ENCODE peak calls at places on chromosomes 16 and 17, in six cellular contexts. P is stimulated activated CD8-positive, alpha-beta memory T cell treated with anti-CD3 and anti-CD28 coated beads, Interleukin-15, amount 100 ng/mL, for 24 hours; K is memory B cell; W is AG08395; R is activated CD4-positive, alpha-beta T cell treated with anti-CD3 and anti-CD28 coated beads, Interleukin-2, amount 10 ng/mL, durations not matched to agents 7 days and 5 days; G is amygdala. F is an unnamed sample.

GRCh38 chr16:3007957-3008748 is 4.6 kb upstream of the CLDN9 start:
- DNase-seq in R (no peak), G (no peak), W (no peak), K (no peak), P (no peak), F (no peak)

GRCh38 chr16:12092347-12092882 is 115.9 kb downstream of the SNX29 start:
- DNase-seq in G (no peak), P (no peak), W (peak; percentile 81), R (no peak), K (no peak), F (peak; percentile 78)

GRCh38 chr17:82812058-82812457 is 27.8 kb downstream of the ZNF750 start:
- DNase-seq in P (no peak), K (no peak), R (no peak), G (no peak), W (no peak), F (no peak)

GRCh38 chr17:8372422-8372821 is 4.1 kb downstream of the KRABD2 start:
- DNase-seq in R (no peak), K (no peak), P (no peak), G (no peak), W (no peak), F (no peak)

GRCh38 chr16:72664122-72664479 is 383.8 kb downstream of the ZFHX3 start:
- DNase-seq in G (no peak), W (no peak), R (no peak), P (no peak), K (no peak), F (no peak)

GRCh38 chr16:4380131-4381063 is 8.7 kb downstream of the VASN start:
- DNase-seq in K (no peak), R (no peak), G (no peak), P (no peak), W (no peak), F (no peak)

GRCh38 chr16:73000020-73000906 is 47.7 kb downstream of the ZFHX3 start:
- DNase-seq in R (no peak), G (peak; percentile 39), W (peak; percentile 32), K (no peak), P (no peak), F (no peak)

GRCh38 chr16:13036600-13036999 is 135.2 kb downstream of the SHISA9 start:
- DNase-seq in K (no peak), G (no peak), P (no peak), R (peak; percentile 60), W (peak; percentile 9), F (peak; percentile 1)

GRCh38 chr17:80817861-80818260 is 173.8 kb upstream of the CHMP6 start:
- DNase-seq in W (peak; percentile 32), G (no peak), P (no peak), R (no peak), K (no peak), F (peak; percentile 45)